ENCODE peak calls at places on chromosome 10, in seven cellular contexts. W, D, K, X, V, Q and M are unnamed samples.

GRCh38 chr10:47062801-47063200 is 151.6 kb downstream of the PTPN20 start:
- DNase-seq in W (peak), D (no peak), K (no peak), Q (no peak), X (no peak), V (no peak), M (no peak)

GRCh38 chr10:121927361-121927840 is 430 bp downstream of the ATE1 start:
- DNase-seq in K (peak), D (peak), Q (peak), W (peak), V (peak), X (peak), M (peak)

GRCh38 chr10:12504176-12504575 is 154.8 kb downstream of the CAMK1D start:
- DNase-seq in X (no peak), W (no peak), D (no peak), V (peak), K (no peak), Q (no peak), M (no peak)

GRCh38 chr10:124093076-124093773 is at the start of gene CHST15:
- DNase-seq in Q (peak), K (no peak), D (peak), V (peak), X (no peak), W (peak), M (peak)

GRCh38 chr10:128035557-128035973 is 90.7 kb downstream of the MKI67 start:
- DNase-seq in V (no peak), X (peak), Q (peak), D (no peak), W (peak), K (peak), M (no peak)

GRCh38 chr10:132247943-132248342 is 59.8 kb downstream of the STK32C start:
- DNase-seq in Q (no peak), W (no peak), V (no peak), K (no peak), D (no peak), X (no peak), M (no peak)

GRCh38 chr10:5951167-5951711 is 26.1 kb downstream of the IL15RA start:
- DNase-seq in V (no peak), X (peak), Q (no peak), K (peak), W (no peak), D (no peak), M (no peak)

GRCh38 chr10:76149182-76149581 is 717.8 kb downstream of the LRMDA start:
- DNase-seq in W (no peak), Q (no peak), V (no peak), X (no peak), D (no peak), K (no peak), M (no peak)

GRCh38 chr10:74585231-74586087 is 240.9 kb upstream of the KAT6B start:
- DNase-seq in K (peak), D (no peak), W (peak), V (no peak), Q (no peak), X (no peak), M (no peak)

GRCh38 chr10:96271017-96271815 is at the start of gene BLNK:
- DNase-seq in W (no peak), K (peak), D (no peak), V (peak), X (peak), Q (no peak), M (peak)

GRCh38 chr10:6300106-6300783 is 97.5 kb downstream of the PFKFB3 start:
- DNase-seq in V (no peak), W (no peak), K (peak), Q (no peak), X (no peak), D (no peak), M (no peak)

DNA sequence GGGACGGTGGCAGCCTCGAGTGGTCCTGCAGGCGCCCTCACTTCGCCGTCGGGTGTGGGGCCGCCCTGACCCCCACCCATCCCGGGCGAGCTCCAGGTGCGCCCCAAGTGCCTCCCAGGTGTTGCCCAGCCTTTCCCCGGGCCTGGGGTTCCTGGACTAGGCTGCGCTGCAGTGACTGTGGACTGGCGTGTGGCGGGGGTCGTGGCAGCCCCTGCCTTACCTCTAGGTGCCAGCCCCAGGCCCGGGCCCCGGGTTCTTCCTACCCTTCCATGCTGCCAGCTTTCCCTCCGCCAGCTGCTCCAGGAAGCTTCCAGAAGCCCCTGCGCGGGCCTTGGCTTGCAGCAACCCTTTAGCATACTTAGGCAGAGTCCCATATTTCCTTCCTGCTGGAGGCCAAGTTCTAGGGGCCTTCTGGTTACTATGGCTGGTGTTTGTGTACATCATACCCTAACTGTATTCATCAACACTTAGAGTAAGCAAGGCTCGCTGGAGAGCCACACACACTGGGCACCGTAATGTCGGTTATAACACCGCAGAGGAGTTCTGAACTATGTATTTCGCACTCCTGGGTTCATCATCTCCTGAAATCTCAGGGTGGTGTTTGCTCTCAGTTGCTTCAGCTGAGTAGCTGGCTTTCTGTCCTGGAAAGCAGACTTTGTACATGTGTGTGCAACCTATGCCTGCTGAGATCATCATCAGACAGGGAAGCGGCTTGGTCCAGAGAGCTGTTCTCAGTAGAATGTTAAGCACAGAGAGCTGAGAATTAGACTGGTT is 492 bp downstream of the MGMT start:
- DNase-seq in D (no peak), V (no peak), K (peak), W (no peak), X (no peak), Q (no peak), M (no peak)
- H3K27ac ChIP-seq in D (peak), V (peak), K (peak), W (no peak), X (peak), Q (no peak), M (no peak)

GRCh38 chr10:29150010-29150409 is 138.9 kb upstream of the LYZL1 start:
- DNase-seq in D (no peak), W (peak), K (no peak), V (no peak), Q (peak), X (peak), M (no peak)

GRCh38 chr10:29146311-29146710 is 142.6 kb upstream of the LYZL1 start:
- DNase-seq in K (no peak), W (no peak), X (no peak), D (no peak), V (no peak), Q (no peak), M (no peak)

GRCh38 chr10:29146736-29147135 is 142.1 kb upstream of the LYZL1 start:
- DNase-seq in D (no peak), W (no peak), K (no peak), Q (no peak), V (no peak), X (no peak), M (no peak)

GRCh38 chr10:29151011-29151410 is 137.9 kb upstream of the LYZL1 start:
- DNase-seq in X (no peak), W (peak), D (no peak), Q (no peak), K (no peak), V (no peak), M (no peak)
- H3K27ac ChIP-seq in X (no peak), W (peak), D (no peak), Q (no peak), K (no peak), V (no peak), M (no peak)

DNA sequence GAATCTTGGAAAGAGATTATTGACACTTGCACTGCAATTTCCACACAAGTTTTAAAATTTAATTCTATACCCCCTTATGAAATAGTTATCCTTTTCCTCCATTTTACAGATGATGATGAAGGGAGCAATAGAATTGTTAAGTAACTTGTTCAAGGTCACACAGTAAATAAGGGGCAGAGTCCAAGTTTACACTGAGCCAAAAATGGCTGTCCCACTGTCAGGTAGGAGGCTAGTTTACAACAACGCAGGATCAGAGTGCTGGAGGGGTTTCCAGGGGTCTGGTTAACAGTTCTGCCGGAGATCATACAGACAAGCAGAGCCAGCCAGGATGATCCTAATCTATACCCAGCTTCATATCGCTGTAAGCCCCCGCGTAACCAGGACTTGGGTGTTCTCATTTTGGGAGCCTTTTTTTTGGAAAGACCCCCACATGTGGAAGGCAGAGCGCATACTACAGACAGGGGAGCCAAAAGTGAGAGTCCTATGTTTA is 566 bp upstream of the UNC5B start:
- DNase-seq in X (no peak), V (no peak), W (no peak), D (no peak), Q (no peak), K (peak), M (no peak)
- H3K27ac ChIP-seq in X (peak), V (peak), W (no peak), D (peak), Q (no peak), K (no peak), M (peak)

GRCh38 chr10:72625608-72626443 is at the start of gene MICU1:
- DNase-seq in X (peak), K (peak), D (peak), V (peak), Q (peak), W (peak), M (peak)
- H3K27ac ChIP-seq in X (peak), K (peak), D (peak), V (peak), Q (peak), W (no peak), M (peak)

DNA sequence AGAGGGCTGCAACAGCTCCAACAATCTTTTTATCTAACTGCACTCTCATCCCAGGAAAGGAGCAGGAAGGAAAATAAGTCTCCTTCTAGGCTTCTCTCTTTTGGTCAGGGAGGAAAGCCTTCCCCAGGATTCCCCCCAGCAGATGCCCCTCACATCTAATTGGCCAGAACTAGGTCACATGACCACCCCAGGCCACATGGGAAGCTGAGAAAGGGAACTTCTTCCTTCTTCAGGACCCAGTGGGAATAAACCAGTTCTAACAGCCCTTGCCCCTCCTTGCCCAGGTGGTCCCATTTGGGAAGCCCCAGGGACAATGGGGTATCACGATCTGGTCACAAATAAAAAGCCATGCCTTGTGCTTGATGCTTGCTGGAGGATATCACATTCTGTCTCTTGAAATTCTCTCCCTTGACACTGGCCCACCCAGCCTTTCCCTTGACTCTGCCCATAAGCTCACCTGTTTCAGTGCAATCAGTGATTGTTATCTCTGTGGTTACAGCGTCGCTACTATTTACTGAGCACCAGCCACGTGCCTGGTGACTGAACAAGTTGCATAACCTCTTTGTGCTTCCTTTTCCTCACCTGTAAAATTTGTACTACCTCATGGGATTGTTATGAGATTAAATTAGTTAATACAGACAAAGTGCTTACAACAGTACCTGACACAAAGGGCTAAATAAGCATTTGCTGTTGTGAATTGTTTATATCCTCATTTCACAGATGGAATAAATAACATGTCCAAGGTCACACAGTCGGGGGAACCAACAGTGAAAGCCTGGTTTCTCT is 9.0 kb upstream of the TACR2 start:
- DNase-seq in V (no peak), D (no peak), K (peak), X (no peak), W (no peak), Q (no peak), M (peak)
- H3K27ac ChIP-seq in V (peak), D (no peak), K (peak), X (peak), W (no peak), Q (no peak), M (peak)

GRCh38 chr10:14562197-14562596 is 212.5 kb downstream of the FAM107B start:
- DNase-seq in D (no peak), V (no peak), K (no peak), X (no peak), W (no peak), Q (no peak), M (no peak)

GRCh38 chr10:14565199-14565598 is 209.5 kb downstream of the FAM107B start:
- DNase-seq in Q (no peak), X (no peak), W (no peak), K (no peak), D (no peak), V (no peak), M (no peak)

GRCh38 chr10:14564268-14564744 is 210.4 kb downstream of the FAM107B start:
- DNase-seq in K (no peak), W (no peak), Q (no peak), X (no peak), D (no peak), V (no peak), M (no peak)

GRCh38 chr10:14562615-14563214 is 212.0 kb downstream of the FAM107B start:
- DNase-seq in K (no peak), W (no peak), X (no peak), D (no peak), V (no peak), Q (no peak), M (no peak)

DNA sequence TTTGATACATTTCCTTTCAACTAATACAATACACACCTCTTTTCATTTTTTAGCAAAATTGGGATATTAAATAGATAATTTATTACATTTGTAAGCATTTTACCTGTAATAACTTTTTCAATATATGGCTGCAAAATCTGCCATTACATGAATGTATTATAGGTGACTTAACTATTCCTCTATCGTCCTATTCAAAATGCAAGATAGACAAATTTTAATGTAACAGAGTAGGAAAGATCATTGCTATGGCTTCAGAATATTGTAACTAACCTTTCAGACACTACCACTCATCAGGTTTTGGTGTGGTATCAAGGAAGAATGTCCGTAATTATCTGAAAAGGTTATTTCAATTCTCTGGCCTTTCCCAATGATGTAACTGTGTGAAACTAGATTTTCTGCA is 211.3 kb downstream of the FAM107B start:
- DNase-seq in D (no peak), Q (no peak), V (no peak), W (no peak), K (no peak), X (no peak), M (no peak)
- H3K27ac ChIP-seq in D (peak), Q (no peak), V (no peak), W (no peak), K (no peak), X (no peak), M (no peak)

GRCh38 chr10:112804036-112804435 is 146.0 kb upstream of the TCF7L2 start:
- DNase-seq in Q (no peak), W (peak), D (no peak), X (no peak), K (peak), V (no peak), M (no peak)
- H3K27ac ChIP-seq in Q (no peak), W (peak), D (no peak), X (no peak), K (peak), V (no peak), M (peak)

GRCh38 chr10:120593693-120594092 is 136.7 kb downstream of the PLPP4 start:
- DNase-seq in W (no peak), X (no peak), V (no peak), Q (no peak), K (no peak), D (no peak), M (no peak)
- H3K27ac ChIP-seq in W (no peak), X (no peak), V (no peak), Q (no peak), K (no peak), D (no peak), M (no peak)